ENCODE peak calls at places on chromosomes 7 and 10, in seven cellular contexts. H is OCI-LY7; M is RWPE2; S is CD14-positive monocyte; D is astrocyte; E is endothelial cell; I is CD8-positive, alpha-beta T cell. R is an unnamed sample.

GRCh38 chr7:151853896-151854807 is 22.8 kb downstream of the PRKAG2 start:
- DNase-seq in M (no peak), E (no peak), D (no peak), H (no peak), S (no peak), I (no peak), R (no peak)

GRCh38 chr7:7816084-7816483 is 97.7 kb upstream of the RPA3 start:
- DNase-seq in D (no peak), I (no peak), E (no peak), S (no peak), H (peak), M (no peak), R (peak)

GRCh38 chr10:5035356-5035755 is 31.7 kb upstream of the AKR1C2 start:
- DNase-seq in M (no peak), S (no peak), E (no peak), D (no peak), H (no peak), I (no peak), R (no peak)

GRCh38 chr7:125090596-125090995 is 161.0 kb upstream of the POT1 start:
- DNase-seq in M (no peak), H (no peak), E (no peak), S (no peak), D (no peak), I (no peak), R (no peak)

GRCh38 chr10:31780717-31781116 is 147.9 kb downstream of the ARHGAP12 start:
- DNase-seq in D (no peak), M (no peak), E (no peak), I (no peak), H (no peak), S (no peak), R (no peak)

GRCh38 chr7:99622596-99622995 is 5.8 kb downstream of the ZSCAN25 start:
- DNase-seq in H (no peak), E (no peak), S (no peak), I (no peak), D (no peak), M (no peak), R (no peak)

GRCh38 chr7:85890244-85890811 is 703.5 kb upstream of the SEMA3D start:
- DNase-seq in M (no peak), S (no peak), I (no peak), E (no peak), D (peak), H (peak), R (peak)

GRCh38 chr10:123935680-123936079 is 44.1 kb upstream of the CPXM2 start:
- DNase-seq in H (no peak), E (no peak), I (no peak), D (no peak), M (no peak), S (no peak), R (no peak)

GRCh38 chr7:99124636-99125504 is 19.0 kb downstream of the SMURF1 start:
- DNase-seq in H (no peak), I (no peak), E (no peak), D (no peak), M (no peak), S (no peak), R (no peak)

GRCh38 chr10:75095631-75096030 is 15.8 kb upstream of the SAMD8 start:
- DNase-seq in M (no peak), I (no peak), H (no peak), S (no peak), E (no peak), D (no peak), R (no peak)

GRCh38 chr10:70714245-70714644 is 41.9 kb downstream of the ADAMTS14 start:
- DNase-seq in M (no peak), S (no peak), D (no peak), I (no peak), E (no peak), H (no peak), R (no peak)

GRCh38 chr10:97886264-97886663 is 36.6 kb downstream of the GOLGA7B start:
- DNase-seq in I (no peak), M (no peak), D (no peak), E (no peak), S (no peak), H (no peak), R (no peak)

GRCh38 chr7:138502023-138502767 is 42.1 kb downstream of the TRIM24 start:
- DNase-seq in H (no peak), I (no peak), E (no peak), M (no peak), S (no peak), D (no peak), R (no peak)

GRCh38 chr10:10938676-10939075 is 79.0 kb upstream of the CELF2 start:
- DNase-seq in I (no peak), H (no peak), S (no peak), E (no peak), D (no peak), M (no peak), R (no peak)

GRCh38 chr10:13095094-13095493 is 4.9 kb upstream of the OPTN start:
- DNase-seq in H (no peak), E (no peak), I (no peak), M (no peak), S (no peak), D (no peak), R (no peak)

GRCh38 chr7:5596896-5597246 is 173.2 kb upstream of the TNRC18 start:
- DNase-seq in I (no peak), H (no peak), S (no peak), M (no peak), E (no peak), D (no peak), R (no peak)

GRCh38 chr10:49397036-49397999 is 1.4 kb upstream of the DRGX start:
- DNase-seq in I (no peak), E (peak), M (no peak), D (no peak), H (no peak), S (no peak), R (no peak)

GRCh38 chr10:5252177-5253037 is 55.8 kb downstream of the AKR1C4 start:
- DNase-seq in E (no peak), H (no peak), S (no peak), M (no peak), D (no peak), I (no peak), R (no peak)

GRCh38 chr7:71787513-71787912 is 624.6 kb downstream of the CALN1 start:
- DNase-seq in E (no peak), I (no peak), S (no peak), D (no peak), M (no peak), H (peak), R (no peak)

GRCh38 chr7:1706381-1706720 is 36.3 kb downstream of the ELFN1 start:
- DNase-seq in E (no peak), M (no peak), H (no peak), S (no peak), I (no peak), D (no peak), R (peak)

GRCh38 chr7:157873664-157874063 is 536.9 kb downstream of the DNAJB6 start:
- DNase-seq in S (no peak), E (no peak), M (peak), H (no peak), D (no peak), I (no peak), R (no peak)

GRCh38 chr10:108352771-108353170 is 1188.3 kb upstream of the SORCS1 start:
- DNase-seq in I (no peak), H (no peak), M (no peak), D (peak), S (no peak), E (no peak), R (no peak)

GRCh38 chr7:84714765-84715164 is 472.1 kb downstream of the SEMA3D start:
- DNase-seq in E (no peak), H (no peak), M (no peak), I (no peak), D (no peak), S (no peak), R (no peak)

GRCh38 chr7:130941322-130942210 is 207.6 kb upstream of the KLF14 start:
- DNase-seq in S (peak), I (no peak), M (no peak), D (peak), E (no peak), H (peak), R (no peak)

GRCh38 chr10:117168135-117168674 is 29.1 kb upstream of the KCNK18 start:
- DNase-seq in D (peak), S (no peak), H (peak), I (peak), M (no peak), E (peak), R (peak)

GRCh38 chr7:29375641-29376562 is 181.3 kb downstream of the CHN2 start:
- DNase-seq in S (no peak), H (no peak), D (no peak), M (no peak), E (no peak), I (no peak), R (no peak)

GRCh38 chr7:43637114-43637806 is 54.4 kb downstream of the STK17A start:
- DNase-seq in M (no peak), E (no peak), S (no peak), H (no peak), I (no peak), D (peak), R (no peak)

GRCh38 chr10:87531908-87532622 is 27.4 kb downstream of the MINPP1 start:
- DNase-seq in S (no peak), I (no peak), E (no peak), D (peak), H (no peak), M (no peak), R (no peak)

GRCh38 chr10:104732222-104732621 is 91.1 kb downstream of the SORCS3 start:
- DNase-seq in M (no peak), D (no peak), H (no peak), E (no peak), S (no peak), I (no peak), R (no peak)

GRCh38 chr10:52284416-52285013 is 29.6 kb upstream of the DKK1 start:
- DNase-seq in M (no peak), H (no peak), E (no peak), S (no peak), D (no peak), I (no peak), R (no peak)

GRCh38 chr10:90136731-90137316 is 435.4 kb downstream of the KIF20B start:
- DNase-seq in H (peak), S (no peak), E (no peak), I (no peak), M (no peak), D (peak), R (no peak)

GRCh38 chr7:150361402-150361801 is 7.2 kb upstream of the REPIN1 start:
- DNase-seq in I (no peak), H (no peak), S (no peak), D (no peak), M (no peak), E (no peak), R (no peak)

GRCh38 chr7:23247602-23248335 is 1.2 kb downstream of the GPNMB start:
- DNase-seq in H (no peak), E (peak), D (no peak), M (no peak), I (no peak), S (peak), R (peak)

GRCh38 chr7:130069179-130069977 is 956 bp upstream of the KLHDC10 start:
- DNase-seq in I (no peak), M (no peak), S (no peak), E (no peak), D (no peak), H (no peak), R (no peak)

DNA sequence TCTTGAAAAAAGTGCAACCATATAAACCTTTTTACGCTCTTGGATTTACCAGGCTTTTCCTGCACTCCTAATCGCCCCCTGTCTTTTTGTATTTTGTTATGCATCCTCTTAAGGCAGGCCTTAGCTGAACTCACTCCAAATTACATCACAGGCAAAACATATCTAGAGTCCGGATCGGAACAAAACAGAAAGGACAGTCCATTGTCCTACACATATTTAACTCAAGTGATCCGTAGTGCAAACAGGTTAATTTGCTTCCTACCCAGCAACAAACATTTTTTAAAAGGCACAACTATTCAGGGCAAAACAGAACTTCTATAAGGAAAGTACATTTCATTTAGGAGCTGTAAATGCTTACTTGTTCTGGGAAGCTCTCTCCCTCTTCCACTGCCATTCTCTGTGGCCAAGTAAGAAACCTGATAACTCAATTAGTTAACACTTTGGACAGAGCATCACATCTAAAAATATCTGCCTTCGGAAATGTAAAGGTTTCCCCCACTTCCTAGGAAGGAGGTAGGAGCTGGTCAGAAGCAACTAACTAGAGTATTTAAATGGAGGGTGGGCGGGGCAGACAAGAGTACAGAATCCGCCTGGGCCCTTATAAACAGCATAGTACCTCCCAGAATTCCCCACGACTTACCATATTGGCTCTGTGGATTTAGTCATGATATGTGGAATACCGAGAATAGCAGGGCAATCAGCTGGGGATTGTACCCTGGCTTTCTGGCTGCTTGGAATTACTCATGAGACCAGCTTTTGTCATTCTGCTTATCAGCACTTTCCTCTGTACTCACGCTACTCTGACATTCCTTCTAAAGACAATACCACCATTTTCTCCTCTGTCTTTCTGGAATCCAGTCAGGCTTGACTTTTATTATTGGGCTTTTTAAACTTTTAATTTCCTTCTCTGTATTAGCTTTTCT is 89.5 kb downstream of the ANK3 start:
- DNase-seq in E (no peak), D (peak), M (no peak), I (no peak), S (no peak), H (no peak), R (no peak)
- TF ChIP-seq CTCF in E (no peak), D (no peak), M (no peak), I (no peak), S (no peak), H (no peak), R (no peak)

DNA sequence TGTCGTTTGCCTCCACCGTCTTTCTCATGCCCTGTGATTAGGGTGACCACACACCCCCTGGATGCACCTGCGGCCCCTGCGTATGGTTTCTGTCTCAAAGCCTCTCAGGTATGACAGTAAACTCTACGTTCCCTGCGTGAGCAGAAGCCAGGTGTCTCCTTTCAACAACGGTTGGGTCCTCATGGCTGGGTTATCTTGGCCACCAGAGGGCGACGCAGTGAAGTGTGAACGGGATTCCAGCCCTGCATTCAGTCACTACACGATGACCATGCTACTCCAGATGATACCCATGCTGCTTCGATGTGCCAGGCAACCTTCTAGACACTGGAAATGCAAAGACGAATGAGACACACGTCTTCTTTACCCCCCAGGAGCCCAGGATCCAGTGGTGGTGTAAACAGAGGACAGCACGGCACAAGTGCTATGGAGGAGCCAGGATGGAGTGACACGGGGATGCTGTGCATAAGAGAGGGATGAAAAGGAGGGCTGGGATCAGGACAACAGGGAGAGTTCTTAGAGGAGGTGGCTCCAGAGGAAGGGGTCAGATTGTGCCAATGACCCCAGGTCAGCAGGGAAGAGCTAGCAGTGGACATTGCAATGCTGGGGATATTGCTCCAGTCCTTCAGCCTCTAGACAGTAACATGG is 228.1 kb upstream of the PFKP start:
- DNase-seq in M (no peak), H (peak), E (peak), D (no peak), I (no peak), S (no peak), R (peak)
- TF ChIP-seq CTCF in M (peak), H (peak), E (peak), D (peak), I (no peak), S (peak), R (peak)

DNA sequence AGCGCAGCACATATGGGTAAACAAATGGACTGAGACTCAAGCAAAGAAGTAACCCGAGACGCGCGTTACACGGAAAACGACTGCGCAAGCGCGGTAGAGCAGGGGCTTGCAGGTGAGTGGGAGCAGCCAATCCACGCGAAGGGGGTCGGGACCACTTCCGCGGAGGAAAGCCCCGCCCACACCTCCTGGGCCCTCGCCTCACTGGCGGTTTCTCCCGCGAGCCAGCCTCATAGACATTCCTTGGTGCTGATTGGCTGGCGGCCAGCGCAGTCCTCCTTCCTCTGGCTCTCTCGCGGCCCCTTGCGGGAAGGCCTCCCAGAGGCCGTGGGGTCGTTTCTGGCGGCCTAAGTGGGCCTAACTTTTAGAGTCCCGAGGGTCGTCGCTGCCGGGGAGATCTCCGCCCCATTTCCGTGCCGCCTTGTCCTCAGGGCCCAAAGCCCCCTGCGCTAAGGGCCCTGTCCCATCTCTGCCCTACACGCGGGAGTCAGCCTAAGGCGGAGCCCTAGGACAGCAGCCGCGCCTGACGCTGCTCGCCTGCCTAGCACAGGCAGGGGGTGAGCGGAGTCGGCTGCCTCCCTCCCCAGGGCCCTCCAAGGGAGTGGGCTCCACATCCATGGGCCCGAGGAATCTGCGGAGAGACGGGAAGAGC is 9.1 kb upstream of the FXYD4 start:
- DNase-seq in M (peak), S (peak), E (peak), I (peak), H (no peak), D (peak), R (peak)
- TF ChIP-seq CTCF in M (peak), S (peak), E (no peak), I (peak), H (no peak), D (peak), R (peak)

GRCh38 chr7:108875139-108875538 is 305.5 kb downstream of the DNAJB9 start:
- DNase-seq in I (no peak), E (no peak), D (no peak), H (peak), M (no peak), S (no peak), R (no peak)
- TF ChIP-seq CTCF in I (no peak), E (no peak), D (peak), H (peak), M (no peak), S (no peak), R (no peak)

GRCh38 chr7:4566714-4567113 is 115.4 kb upstream of the FOXK1 start:
- DNase-seq in M (no peak), I (no peak), H (no peak), E (no peak), S (no peak), D (no peak), R (no peak)

GRCh38 chr7:4556868-4557620 is 125.1 kb upstream of the FOXK1 start:
- DNase-seq in S (no peak), H (no peak), I (no peak), E (no peak), D (peak), M (no peak), R (no peak)

GRCh38 chr7:4561775-4562174 is 120.3 kb upstream of the FOXK1 start:
- DNase-seq in I (no peak), D (no peak), S (no peak), H (no peak), E (no peak), M (no peak), R (no peak)
- TF ChIP-seq CTCF in I (no peak), D (no peak), S (no peak), H (no peak), E (no peak), M (no peak), R (no peak)

GRCh38 chr10:102835007-102835482 is 2.2 kb downstream of the CYP17A1 start:
- DNase-seq in H (peak), M (no peak), I (peak), S (peak), D (peak), E (peak), R (peak)
- TF ChIP-seq CTCF in H (peak), M (peak), I (peak), S (peak), D (peak), E (peak), R (peak)